ENCODE peak calls at places on chromosomes 4 and X, in nine cellular contexts. G is Kasumi-1; H is IMR-90; C is cardiac muscle cell; Q is GM20000; S is ureter; V is foreskin keratinocyte; Z is stimulated activated CD4-positive, alpha-beta T cell treated with anti-CD3 and anti-CD28 coated beads, Interleukin-15, amount 100 ng/mL, for 48 hours; U is prostate gland. B is an unnamed sample.
A peak's percentile ranks its signal among the peaks of the same experiment; 100 is the strongest.

GRCh38 chr4:5198586-5198985 is 147.3 kb downstream of the STK32B start:
- DNase-seq in H (no peak), S (no peak), G (no peak), U (no peak), V (no peak), C (no peak), Q (no peak), Z (no peak), B (no peak)

GRCh38 chr4:89708903-89709361 is 128.0 kb downstream of the SNCA start:
- DNase-seq in G (peak; percentile 50), C (peak; percentile 85), S (no peak), Z (no peak), V (no peak), U (no peak), Q (no peak), H (peak; percentile 54), B (no peak)

GRCh38 chrX:1453390-1453783 is 678 bp upstream of the ASMTL start:
- DNase-seq in Z (no peak), H (no peak), C (no peak), V (no peak), Q (peak; percentile 60), S (no peak), G (no peak), U (no peak), B (no peak)

GRCh38 chr4:69078852-69079251 is 17.4 kb upstream of the UGT2B7 start:
- DNase-seq in Z (no peak), G (no peak), H (no peak), V (no peak), Q (no peak), C (no peak), U (no peak), S (no peak), B (no peak)

GRCh38 chr4:105625214-105625613 is 72.8 kb downstream of the ARHGEF38 start:
- DNase-seq in Q (no peak), S (no peak), G (no peak), Z (no peak), V (no peak), C (no peak), H (no peak), U (no peak), B (no peak)

GRCh38 chr4:145937021-145937861 is 1.4 kb downstream of the ZNF827 start:
- DNase-seq in S (peak; percentile 80), H (peak; percentile 57), Q (peak; percentile 75), V (no peak), U (peak; percentile 58), C (peak; percentile 79), Z (no peak), G (peak; percentile 48), B (no peak)

GRCh38 chrX:150848914-150849365 is 49.5 kb downstream of the CD99L2 start:
- DNase-seq in C (peak; percentile 29), U (peak; percentile 8), G (no peak), Z (no peak), S (no peak), Q (no peak), H (no peak), V (no peak), B (no peak)

GRCh38 chrX:120023259-120023658 is 54.2 kb downstream of the RHOXF2B start:
- DNase-seq in Z (no peak), S (no peak), V (no peak), Q (no peak), U (no peak), C (no peak), G (no peak), H (no peak), B (no peak)

GRCh38 chr4:182845618-182846017 is 71.6 kb downstream of the DCTD start:
- DNase-seq in H (no peak), V (no peak), C (no peak), G (no peak), S (no peak), U (no peak), Z (no peak), Q (no peak), B (no peak)

GRCh38 chrX:42943051-42943450 is 165.1 kb upstream of the PPP1R2C start:
- DNase-seq in V (no peak), Z (no peak), U (no peak), G (no peak), S (no peak), C (peak; percentile 0), H (no peak), Q (no peak), B (no peak)

GRCh38 chr4:150123982-150124670 is 45.9 kb downstream of the DCLK2 start:
- DNase-seq in H (no peak), C (no peak), G (peak; percentile 12), S (no peak), Q (no peak), U (no peak), Z (no peak), V (no peak), B (no peak)

GRCh38 chr4:87180767-87181166 is 39.7 kb downstream of the KLHL8 start:
- DNase-seq in U (no peak), G (no peak), V (no peak), S (no peak), C (peak; percentile 62), Z (no peak), H (peak; percentile 12), Q (no peak), B (no peak)

GRCh38 chrX:137194164-137194563 is 160.4 kb upstream of the GPR101 start:
- DNase-seq in G (peak; percentile 34), H (peak; percentile 21), V (peak; percentile 1), U (no peak), C (peak; percentile 6), S (no peak), Z (no peak), Q (peak; percentile 6), B (no peak)

GRCh38 chr4:95153182-95153581 is 395.4 kb downstream of the BMPR1B start:
- DNase-seq in H (no peak), Z (no peak), V (no peak), U (no peak), G (no peak), S (no peak), Q (no peak), C (peak; percentile 30), B (no peak)

GRCh38 chr4:26275261-26275660 is 45.6 kb upstream of the RBPJ start:
- DNase-seq in U (no peak), H (no peak), S (no peak), G (no peak), C (no peak), Q (no peak), Z (no peak), V (no peak), B (no peak)

GRCh38 chr4:11769425-11769824 is 340.7 kb upstream of the HS3ST1 start:
- DNase-seq in C (peak; percentile 89), G (no peak), V (no peak), H (peak; percentile 6), S (no peak), Z (no peak), U (no peak), Q (no peak), B (peak; percentile 64)

GRCh38 chrX:100681581-100681980 is 37.6 kb downstream of the SRPX2 start:
- DNase-seq in V (no peak), G (no peak), Q (no peak), H (no peak), C (no peak), U (no peak), S (no peak), Z (no peak), B (no peak)

GRCh38 chr4:6416518-6417286 is 55.7 kb downstream of the PPP2R2C start:
- DNase-seq in Q (no peak), Z (no peak), G (no peak), H (no peak), V (no peak), U (no peak), C (no peak), S (no peak), B (no peak)

GRCh38 chrX:19343462-19344206 is at the start of gene PDHA1:
- DNase-seq in Z (peak; percentile 84), Q (peak; percentile 89), S (peak; percentile 94), U (peak; percentile 88), V (peak; percentile 81), G (peak; percentile 81), H (peak; percentile 87), C (peak; percentile 94), B (peak; percentile 93)

GRCh38 chr4:153438916-153439756 is 27.0 kb upstream of the TMEM131L start:
- DNase-seq in Z (no peak), H (no peak), Q (peak; percentile 42), G (no peak), S (no peak), V (no peak), C (no peak), U (no peak), B (no peak)

GRCh38 chr4:54316139-54316538 is 87.0 kb downstream of the PDGFRA start:
- DNase-seq in Q (no peak), U (no peak), C (no peak), H (no peak), Z (no peak), G (no peak), V (no peak), S (no peak), B (no peak)

GRCh38 chr4:8033776-8034528 is 94.3 kb upstream of the AFAP1 start:
- DNase-seq in H (no peak), Z (no peak), C (no peak), G (no peak), S (no peak), V (no peak), U (no peak), Q (no peak), B (no peak)

GRCh38 chrX:53251307-53251706 is 26.3 kb upstream of the KDM5C start:
- DNase-seq in C (peak; percentile 35), H (peak; percentile 55), Z (no peak), U (no peak), G (no peak), V (no peak), S (no peak), Q (no peak), B (no peak)

GRCh38 chr4:127134490-127134889 is 498.3 kb upstream of the INTU start:
- DNase-seq in G (no peak), H (no peak), U (no peak), S (no peak), Q (no peak), Z (no peak), C (no peak), V (no peak), B (no peak)

GRCh38 chr4:98055800-98056501 is 87.3 kb downstream of the STPG2 start:
- DNase-seq in U (no peak), C (no peak), Z (no peak), Q (no peak), S (no peak), V (peak; percentile 67), G (no peak), H (no peak), B (no peak)

GRCh38 chr4:117811731-117812130 is 222.6 kb upstream of the NDST3 start:
- DNase-seq in S (no peak), Q (no peak), H (no peak), V (no peak), U (no peak), G (no peak), C (no peak), Z (no peak), B (no peak)

GRCh38 chrX:65677954-65678469 is 10.6 kb downstream of the MSN start:
- DNase-seq in C (peak; percentile 93), G (no peak), Q (no peak), U (peak; percentile 5), S (peak; percentile 47), H (peak; percentile 94), V (peak; percentile 76), Z (no peak), B (peak; percentile 71)

GRCh38 chrX:9291666-9292065 is 173.2 kb upstream of the TBL1X start:
- DNase-seq in S (no peak), G (no peak), U (no peak), Z (no peak), C (no peak), V (no peak), H (no peak), Q (no peak), B (no peak)

GRCh38 chr4:108849611-108850406 is 87.0 kb upstream of the ETNPPL start:
- DNase-seq in Z (no peak), S (no peak), H (peak; percentile 80), C (peak; percentile 37), Q (no peak), G (no peak), V (peak; percentile 78), U (peak; percentile 42), B (no peak)

GRCh38 chrX:22116585-22117546 is 84.7 kb downstream of the PHEX start:
- DNase-seq in Q (no peak), V (no peak), C (no peak), U (no peak), H (no peak), Z (no peak), G (no peak), S (no peak), B (no peak)

GRCh38 chr4:41712413-41712812 is 36.1 kb downstream of the PHOX2B start:
- DNase-seq in Z (no peak), G (no peak), S (no peak), C (no peak), H (no peak), Q (no peak), V (peak; percentile 80), U (no peak), B (no peak)

B was measured in right atrium auricular region.